ENCODE peak calls at places on chromosomes 3 and 15, in five cellular contexts. One of them, this sample, is unnamed.

GRCh38 chr3:18098960-18099587 is 326.1 kb downstream of the SATB1 start:
- DNase-seq in psoas muscle: no peak
- DNase-seq in nephron progenitor cell: no peak
- DNase-seq in posterior cingulate gyrus: no peak
- DNase-seq in A172: peak
- DNase-seq in this sample: no peak

GRCh38 chr3:115071611-115072010 is 75.5 kb downstream of the ZBTB20 start:
- DNase-seq in psoas muscle: no peak
- DNase-seq in nephron progenitor cell: no peak
- DNase-seq in posterior cingulate gyrus: peak
- DNase-seq in A172: peak
- DNase-seq in this sample: peak

GRCh38 chr3:156291269-156292123 is 171.1 kb downstream of the KCNAB1 start:
- DNase-seq in psoas muscle: no peak
- DNase-seq in nephron progenitor cell: peak
- DNase-seq in posterior cingulate gyrus: peak
- DNase-seq in A172: no peak
- DNase-seq in this sample: peak

GRCh38 chr15:36912311-36912712 is 188.0 kb downstream of the MEIS2 start:
- DNase-seq in psoas muscle: no peak
- DNase-seq in nephron progenitor cell: no peak
- DNase-seq in posterior cingulate gyrus: no peak
- DNase-seq in A172: no peak
- DNase-seq in this sample: no peak

GRCh38 chr3:9951962-9952805 is at the start of gene PRRT3:
- DNase-seq in psoas muscle: peak
- DNase-seq in nephron progenitor cell: peak
- DNase-seq in posterior cingulate gyrus: no peak
- DNase-seq in A172: peak
- DNase-seq in this sample: peak

GRCh38 chr15:68051109-68051508 is 3.0 kb upstream of the PIAS1 start:
- DNase-seq in psoas muscle: no peak
- DNase-seq in nephron progenitor cell: no peak
- DNase-seq in posterior cingulate gyrus: no peak
- DNase-seq in A172: no peak
- DNase-seq in this sample: no peak

GRCh38 chr15:60679256-60679655 is 200.3 kb upstream of the ICE2 start:
- DNase-seq in psoas muscle: no peak
- DNase-seq in nephron progenitor cell: no peak
- DNase-seq in posterior cingulate gyrus: no peak
- DNase-seq in A172: peak
- DNase-seq in this sample: no peak

GRCh38 chr15:77867266-77868047 is 210.1 kb downstream of the TBC1D2B start:
- DNase-seq in psoas muscle: peak
- DNase-seq in nephron progenitor cell: no peak
- DNase-seq in posterior cingulate gyrus: no peak
- DNase-seq in A172: no peak
- DNase-seq in this sample: no peak

GRCh38 chr15:43912991-43913927 is 86.5 kb downstream of the WDR76 start:
- DNase-seq in psoas muscle: no peak
- DNase-seq in nephron progenitor cell: no peak
- DNase-seq in posterior cingulate gyrus: peak
- DNase-seq in A172: peak
- DNase-seq in this sample: no peak

GRCh38 chr3:121690777-121691405 is 30.2 kb upstream of the HCLS1 start:
- DNase-seq in psoas muscle: no peak
- DNase-seq in nephron progenitor cell: no peak
- DNase-seq in posterior cingulate gyrus: no peak
- DNase-seq in A172: no peak
- DNase-seq in this sample: no peak

GRCh38 chr3:127970966-127971592 is 56.0 kb downstream of the KBTBD12 start:
- DNase-seq in psoas muscle: no peak
- DNase-seq in nephron progenitor cell: peak
- DNase-seq in posterior cingulate gyrus: peak
- DNase-seq in A172: peak
- DNase-seq in this sample: no peak

GRCh38 chr3:46934508-46935167 is 41.9 kb downstream of the CCDC12 start:
- DNase-seq in psoas muscle: peak
- DNase-seq in nephron progenitor cell: no peak
- DNase-seq in posterior cingulate gyrus: peak
- DNase-seq in A172: peak
- DNase-seq in this sample: no peak

GRCh38 chr3:39132096-39133092 is 21.0 kb downstream of the CSRNP1 start:
- DNase-seq in psoas muscle: no peak
- DNase-seq in nephron progenitor cell: no peak
- DNase-seq in posterior cingulate gyrus: no peak
- DNase-seq in A172: no peak
- DNase-seq in this sample: no peak

GRCh38 chr3:99925584-99925983 is 107.9 kb downstream of the CMSS1 start:
- DNase-seq in psoas muscle: no peak
- DNase-seq in nephron progenitor cell: no peak
- DNase-seq in posterior cingulate gyrus: no peak
- DNase-seq in A172: peak
- DNase-seq in this sample: no peak

GRCh38 chr3:66593978-66594377 is 93.2 kb upstream of the LRIG1 start:
- DNase-seq in psoas muscle: no peak
- DNase-seq in nephron progenitor cell: no peak
- DNase-seq in posterior cingulate gyrus: no peak
- DNase-seq in A172: peak
- DNase-seq in this sample: no peak

GRCh38 chr15:38996111-38996541 is 431.5 kb upstream of the RASGRP1 start:
- DNase-seq in psoas muscle: no peak
- DNase-seq in nephron progenitor cell: no peak
- DNase-seq in posterior cingulate gyrus: no peak
- DNase-seq in A172: peak
- DNase-seq in this sample: no peak

GRCh38 chr3:187264946-187265345 is 26.6 kb downstream of the MASP1 start:
- DNase-seq in psoas muscle: no peak
- DNase-seq in nephron progenitor cell: no peak
- DNase-seq in posterior cingulate gyrus: no peak
- DNase-seq in A172: no peak
- DNase-seq in this sample: no peak

GRCh38 chr3:189563841-189564563 is 67.2 kb upstream of the TP63 start:
- DNase-seq in psoas muscle: no peak
- DNase-seq in nephron progenitor cell: no peak
- DNase-seq in posterior cingulate gyrus: no peak
- DNase-seq in A172: peak
- DNase-seq in this sample: no peak

GRCh38 chr15:67172172-67172571 is 82.3 kb downstream of the AAGAB start:
- DNase-seq in psoas muscle: peak
- DNase-seq in nephron progenitor cell: no peak
- DNase-seq in posterior cingulate gyrus: no peak
- DNase-seq in A172: no peak
- DNase-seq in this sample: no peak

GRCh38 chr3:155034786-155035185 is 45.3 kb upstream of the MME start:
- DNase-seq in psoas muscle: no peak
- DNase-seq in nephron progenitor cell: no peak
- DNase-seq in posterior cingulate gyrus: no peak
- DNase-seq in A172: no peak
- DNase-seq in this sample: no peak

GRCh38 chr3:13708301-13708700 is 159.4 kb downstream of the FBLN2 start:
- DNase-seq in psoas muscle: no peak
- DNase-seq in nephron progenitor cell: no peak
- DNase-seq in posterior cingulate gyrus: peak
- DNase-seq in A172: no peak
- DNase-seq in this sample: no peak

GRCh38 chr15:27993996-27994775 is 104.9 kb downstream of the OCA2 start:
- DNase-seq in psoas muscle: no peak
- DNase-seq in nephron progenitor cell: no peak
- DNase-seq in posterior cingulate gyrus: no peak
- DNase-seq in A172: no peak
- DNase-seq in this sample: no peak